ENCODE peak calls at places on chromosome 16, in four cellular contexts. N is K562, F is GM12878, M is HepG2. K is an unnamed sample.

GRCh38 chr16:7614022-7614795 is 281.6 kb downstream of the RBFOX1 start:
- DNase-seq in M (peak; percentile 25), F (no peak), N (no peak), K (no peak)

GRCh38 chr16:50539822-50540710 is 8.1 kb upstream of the NKD1 start:
- DNase-seq in F (no peak), N (no peak), M (peak; percentile 52), K (no peak)

GRCh38 chr16:17138801-17139200 is 332.0 kb downstream of the XYLT1 start:
- DNase-seq in N (peak; percentile 27), M (no peak), F (no peak), K (no peak)

GRCh38 chr16:11681526-11681925 is 13.3 kb downstream of the SNN start:
- DNase-seq in N (peak; percentile 26), F (no peak), M (no peak), K (no peak)

GRCh38 chr16:21222495-21223337 is 10.8 kb upstream of the ANKS4B start:
- DNase-seq in F (no peak), N (no peak), M (no peak), K (no peak)

GRCh38 chr16:81127051-81127450 is 30.9 kb upstream of the GCSH start:
- DNase-seq in F (no peak), M (no peak), N (no peak), K (no peak)

GRCh38 chr16:12229759-12230594 is 253.4 kb downstream of the SNX29 start:
- DNase-seq in M (peak; percentile 46), F (no peak), N (no peak), K (no peak)

GRCh38 chr16:76278976-76279375 is 1.8 kb downstream of the CNTNAP4 start:
- DNase-seq in N (no peak), F (no peak), M (peak; percentile 13), K (no peak)

GRCh38 chr16:10871157-10871991 is 5.6 kb upstream of the CIITA start:
- DNase-seq in N (no peak), F (peak; percentile 86), M (peak; percentile 28), K (no peak)

GRCh38 chr16:977096-977701 is 4.4 kb upstream of the SOX8 start:
- DNase-seq in N (no peak), M (no peak), F (no peak), K (no peak)

GRCh38 chr16:47528431-47528830 is 67.3 kb downstream of the PHKB start:
- DNase-seq in N (no peak), M (no peak), F (no peak), K (no peak)

GRCh38 chr16:873243-873661 is 72.7 kb upstream of the GNG13 start:
- DNase-seq in M (no peak), N (no peak), F (no peak), K (no peak)

GRCh38 chr16:30096105-30096861 is at the start of gene YPEL3:
- DNase-seq in N (peak; percentile 93), F (peak; percentile 35), M (peak; percentile 80), K (peak; percentile 83)

GRCh38 chr16:2143874-2144485 is 4.4 kb upstream of the RAB26 start:
- DNase-seq in N (no peak), M (no peak), F (no peak), K (no peak)

GRCh38 chr16:17034477-17035252 is 436.1 kb downstream of the XYLT1 start:
- DNase-seq in N (no peak), F (no peak), M (no peak), K (no peak)

GRCh38 chr16:15704545-15704987 is 54.5 kb downstream of the NDE1 start:
- DNase-seq in M (peak; percentile 75), F (no peak), N (peak; percentile 85), K (peak; percentile 75)

GRCh38 chr16:58499615-58500328 is at the start of gene NDRG4:
- DNase-seq in N (peak; percentile 74), F (no peak), M (peak; percentile 81), K (peak; percentile 92)

GRCh38 chr16:78705694-78706093 is 606.2 kb downstream of the WWOX start:
- DNase-seq in F (peak; percentile 9), M (peak; percentile 82), N (peak; percentile 30), K (peak; percentile 74)

GRCh38 chr16:58027341-58028167 is 2.0 kb downstream of the MMP15 start:
- DNase-seq in N (peak; percentile 55), F (no peak), M (peak; percentile 37), K (peak; percentile 71)

GRCh38 chr16:2056077-2056476 is 8.3 kb downstream of the TSC2 start:
- DNase-seq in F (no peak), N (peak; percentile 15), M (peak; percentile 38), K (peak; percentile 54)

GRCh38 chr16:3640632-3641501 is 13.6 kb upstream of the DNASE1 start:
- DNase-seq in M (no peak), F (no peak), N (no peak), K (no peak)

GRCh38 chr16:3642397-3643094 is 11.9 kb upstream of the DNASE1 start:
- DNase-seq in F (no peak), N (peak; percentile 89), M (no peak), K (no peak)

GRCh38 chr16:3645108-3645503 is 9.4 kb upstream of the DNASE1 start:
- DNase-seq in M (no peak), N (no peak), F (no peak), K (no peak)

GRCh38 chr16:3641801-3642396 is 12.6 kb upstream of the DNASE1 start:
- DNase-seq in M (no peak), N (no peak), F (no peak), K (no peak)

GRCh38 chr16:3643095-3643730 is 11.3 kb upstream of the DNASE1 start:
- DNase-seq in M (no peak), F (no peak), N (no peak), K (no peak)
- TF ChIP-seq POLR2AphosphoS2 in M (no peak), F (no peak), N (no peak), K (no peak)

DNA sequence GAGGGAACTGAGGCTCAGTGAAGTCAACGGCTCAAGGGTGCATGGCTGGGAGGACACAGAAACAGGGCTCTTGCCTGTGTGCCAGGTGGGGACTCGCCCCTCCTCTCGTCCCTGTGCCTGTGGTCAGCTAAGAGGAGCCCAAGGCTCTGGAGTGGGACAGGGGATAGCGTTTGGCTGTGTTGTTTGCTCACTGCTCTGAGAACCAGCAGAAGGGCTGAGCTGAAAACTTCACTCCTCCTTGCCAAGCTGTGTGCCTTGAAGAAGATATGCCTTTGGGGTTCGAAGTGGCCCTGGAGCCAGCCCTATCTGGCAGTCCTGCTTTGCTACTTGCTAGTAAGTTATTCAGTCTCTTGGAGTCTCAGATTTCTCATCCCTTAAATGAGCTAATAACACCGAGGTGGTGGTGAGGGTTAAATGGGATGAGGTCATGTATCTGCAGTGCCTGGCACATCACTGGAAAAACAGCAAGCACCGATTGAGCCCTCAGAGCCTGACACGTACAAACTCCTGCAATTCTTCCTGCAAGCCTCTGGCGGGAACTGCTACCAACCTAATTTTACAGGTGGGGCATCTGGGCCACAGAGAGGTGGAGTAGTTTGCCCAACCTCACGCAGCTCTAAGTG is 17.7 kb downstream of the FOXL1 start:
- DNase-seq in F (no peak), N (no peak), M (no peak), K (no peak)
- TF ChIP-seq RAD21 in F (no peak), N (no peak), M (no peak), K (no peak)

GRCh38 chr16:73846292-73846849 is 450.2 kb upstream of the PSMD7 start:
- DNase-seq in M (no peak), F (no peak), N (no peak), K (no peak)
- TF ChIP-seq POLR2AphosphoS2 in M (no peak), F (no peak), N (no peak), K (no peak)

DNA sequence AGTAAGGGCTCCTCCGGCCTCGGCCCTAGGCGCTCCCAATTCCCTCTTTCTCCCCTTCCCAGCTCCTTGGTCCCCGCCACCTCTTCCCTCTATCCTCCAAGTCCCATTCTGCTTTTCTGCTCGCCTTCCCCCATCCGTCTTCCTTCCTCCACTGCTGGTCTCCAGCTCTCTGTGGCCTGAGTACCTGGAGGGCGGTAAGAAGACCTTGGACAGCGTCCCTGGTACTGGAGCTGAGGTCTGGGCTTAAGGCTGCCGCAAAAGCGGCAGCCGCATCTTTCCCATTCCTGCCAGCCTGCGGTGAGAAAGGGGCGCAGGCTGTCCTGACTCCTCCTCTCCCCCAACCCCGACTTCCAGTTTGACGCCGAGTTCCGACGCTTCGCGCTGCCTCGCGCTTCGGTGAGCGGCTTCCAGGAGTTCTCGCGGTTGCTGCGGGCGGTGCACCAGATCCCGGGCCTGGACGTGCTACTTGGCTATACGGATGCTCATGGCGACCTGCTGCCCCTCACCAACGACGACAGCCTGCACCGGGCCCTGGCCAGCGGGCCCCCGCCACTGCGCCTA is 421 bp downstream of the PARD6A start:
- DNase-seq in F (no peak), N (no peak), M (no peak), K (peak; percentile 41)
- TF ChIP-seq RAD21 in F (no peak), N (no peak), M (no peak), K (no peak)

GRCh38 chr16:24189941-24190340 is 66.2 kb upstream of the CACNG3 start:
- DNase-seq in M (no peak), N (no peak), F (no peak), K (no peak)
- TF ChIP-seq POLR2AphosphoS2 in M (no peak), N (no peak), F (no peak), K (no peak)

GRCh38 chr16:8931864-8932263 is 31.8 kb downstream of the USP7 start:
- DNase-seq in N (peak; percentile 65), F (no peak), M (peak; percentile 48), K (no peak)
- TF ChIP-seq RAD21 in N (no peak), F (no peak), M (no peak), K (no peak)

K was measured in A549.